ENCODE peak calls at places on chromosomes 7 and 10, in nine cellular contexts. M is AG04450, N is OCI-LY7, U is sigmoid colon, Y is lower leg skin, C is cardiac fibroblast, P is spleen, K is NB4, X is heart left ventricle. J is an unnamed sample.

GRCh38 chr10:104350146-104350635 is 3.4 kb upstream of the CFAP58 start:
- DNase-seq in K (peak; percentile 77), M (no peak), N (peak; percentile 83), Y (peak; percentile 31), X (no peak), P (no peak), C (peak; percentile 86), U (no peak), J (no peak)

GRCh38 chr7:141685285-141686035 is 16.5 kb downstream of the DENND11 start:
- DNase-seq in C (no peak), M (no peak), K (no peak), U (no peak), P (no peak), Y (no peak), X (no peak), N (no peak), J (no peak)

GRCh38 chr7:94781236-94781635 is 125.3 kb upstream of the SGCE start:
- DNase-seq in C (no peak), M (no peak), P (no peak), K (no peak), U (no peak), X (no peak), N (no peak), Y (no peak), J (no peak)

GRCh38 chr10:123879596-123880257 is 11.9 kb downstream of the CPXM2 start:
- DNase-seq in N (no peak), Y (no peak), X (no peak), M (no peak), K (no peak), U (no peak), C (no peak), P (no peak), J (no peak)

GRCh38 chr7:107803009-107803581 is at the start of gene SLC26A3:
- DNase-seq in U (no peak), K (no peak), P (no peak), M (no peak), X (no peak), N (no peak), C (no peak), Y (no peak), J (no peak)

GRCh38 chr10:6482737-6483362 is 97.2 kb downstream of the PRKCQ start:
- DNase-seq in X (no peak), Y (no peak), K (no peak), N (no peak), U (no peak), P (no peak), M (no peak), C (no peak), J (no peak)

GRCh38 chr10:130456616-130457015 is 320.4 kb downstream of the GLRX3 start:
- DNase-seq in X (no peak), U (no peak), C (no peak), K (no peak), P (no peak), Y (no peak), N (no peak), M (no peak), J (no peak)

GRCh38 chr10:92011560-92012214 is 88.1 kb downstream of the BTAF1 start:
- DNase-seq in C (peak; percentile 30), N (no peak), Y (no peak), K (peak; percentile 28), P (no peak), M (no peak), U (no peak), X (no peak), J (no peak)

GRCh38 chr7:142348100-142348499 is 90.2 kb upstream of the PRSS58 start:
- DNase-seq in X (no peak), P (no peak), Y (no peak), C (no peak), U (no peak), K (no peak), M (no peak), N (no peak), J (no peak)

GRCh38 chr7:4631664-4632171 is 50.4 kb upstream of the FOXK1 start:
- DNase-seq in N (no peak), M (peak; percentile 85), C (peak; percentile 96), K (peak; percentile 44), X (peak; percentile 79), P (peak; percentile 65), Y (peak; percentile 87), U (peak; percentile 96), J (peak; percentile 86)

DNA sequence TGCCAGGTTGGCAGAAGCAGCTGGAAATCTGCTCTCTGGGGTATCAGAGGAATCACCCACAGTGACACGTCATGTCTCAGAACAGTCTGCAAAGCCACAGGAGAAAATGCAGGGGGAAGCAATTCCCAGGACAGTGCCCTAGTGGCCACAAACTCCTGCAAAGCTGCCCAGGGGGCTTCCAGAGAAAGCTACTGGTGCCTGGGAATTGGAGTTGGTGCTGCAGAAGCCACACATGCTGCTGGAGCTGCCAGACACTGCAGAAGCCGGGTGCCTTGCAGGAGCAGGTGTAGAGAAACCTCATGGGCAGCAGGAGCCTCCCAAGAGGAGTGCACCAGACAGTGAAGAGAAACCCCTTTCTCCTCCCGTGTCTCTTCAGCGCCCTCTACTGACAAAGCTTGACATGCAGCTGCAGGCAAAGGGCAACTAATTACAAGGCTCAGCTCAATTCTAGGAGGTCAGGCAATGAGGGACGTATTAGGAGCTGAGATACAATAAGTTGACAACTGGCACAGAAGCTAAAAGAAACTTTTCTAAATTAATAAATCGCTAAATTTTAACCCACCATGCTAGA is 30.2 kb upstream of the NUB1 start:
- DNase-seq in U (no peak), M (no peak), N (peak; percentile 37), Y (no peak), C (no peak), P (no peak), K (peak; percentile 72), X (no peak), J (no peak)
- TF ChIP-seq CTCF in U (no peak), M (peak; percentile 11), N (peak; percentile 72), Y (no peak), C (peak; percentile 14), P (peak; percentile 40), K (peak; percentile 78), X (no peak), J (peak; percentile 39)

GRCh38 chr7:78388982-78389381 is 590.4 kb downstream of the PHTF2 start:
- DNase-seq in M (no peak), K (no peak), P (no peak), Y (no peak), U (no peak), X (no peak), N (no peak), C (no peak), J (no peak)

GRCh38 chr7:78383096-78383495 is 584.5 kb downstream of the PHTF2 start:
- DNase-seq in K (no peak), Y (no peak), X (no peak), N (no peak), C (no peak), P (no peak), M (no peak), U (no peak), J (no peak)

DNA sequence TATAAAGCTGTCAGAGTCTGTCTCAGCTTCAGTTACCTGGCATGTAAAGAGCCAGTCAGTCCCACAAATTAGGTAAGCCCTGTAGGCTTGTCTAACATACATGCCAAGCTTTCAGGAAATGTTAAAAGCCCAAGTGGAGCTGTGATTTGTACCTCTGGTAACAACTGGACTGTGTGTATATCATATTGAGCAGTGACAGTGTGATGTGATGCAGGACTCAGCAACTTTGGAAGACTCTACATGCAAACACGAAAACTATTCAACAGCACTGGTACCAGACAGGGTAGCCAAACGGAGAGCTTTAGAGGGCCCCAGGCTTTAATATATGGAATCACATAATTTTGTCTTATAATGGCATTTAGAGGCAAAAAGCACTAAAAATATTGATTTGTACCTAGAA is 587.9 kb downstream of the PHTF2 start:
- DNase-seq in N (no peak), C (no peak), X (no peak), Y (no peak), P (no peak), K (no peak), M (no peak), U (no peak), J (no peak)
- H3K4me3 ChIP-seq in N (no peak overlapping the region), C (no peak overlapping the region), X (no peak overlapping the region), Y (no peak overlapping the region), P (no peak overlapping the region), K (no peak overlapping the region), M (no peak overlapping the region), U (no peak overlapping the region), J (no peak overlapping the region)

DNA sequence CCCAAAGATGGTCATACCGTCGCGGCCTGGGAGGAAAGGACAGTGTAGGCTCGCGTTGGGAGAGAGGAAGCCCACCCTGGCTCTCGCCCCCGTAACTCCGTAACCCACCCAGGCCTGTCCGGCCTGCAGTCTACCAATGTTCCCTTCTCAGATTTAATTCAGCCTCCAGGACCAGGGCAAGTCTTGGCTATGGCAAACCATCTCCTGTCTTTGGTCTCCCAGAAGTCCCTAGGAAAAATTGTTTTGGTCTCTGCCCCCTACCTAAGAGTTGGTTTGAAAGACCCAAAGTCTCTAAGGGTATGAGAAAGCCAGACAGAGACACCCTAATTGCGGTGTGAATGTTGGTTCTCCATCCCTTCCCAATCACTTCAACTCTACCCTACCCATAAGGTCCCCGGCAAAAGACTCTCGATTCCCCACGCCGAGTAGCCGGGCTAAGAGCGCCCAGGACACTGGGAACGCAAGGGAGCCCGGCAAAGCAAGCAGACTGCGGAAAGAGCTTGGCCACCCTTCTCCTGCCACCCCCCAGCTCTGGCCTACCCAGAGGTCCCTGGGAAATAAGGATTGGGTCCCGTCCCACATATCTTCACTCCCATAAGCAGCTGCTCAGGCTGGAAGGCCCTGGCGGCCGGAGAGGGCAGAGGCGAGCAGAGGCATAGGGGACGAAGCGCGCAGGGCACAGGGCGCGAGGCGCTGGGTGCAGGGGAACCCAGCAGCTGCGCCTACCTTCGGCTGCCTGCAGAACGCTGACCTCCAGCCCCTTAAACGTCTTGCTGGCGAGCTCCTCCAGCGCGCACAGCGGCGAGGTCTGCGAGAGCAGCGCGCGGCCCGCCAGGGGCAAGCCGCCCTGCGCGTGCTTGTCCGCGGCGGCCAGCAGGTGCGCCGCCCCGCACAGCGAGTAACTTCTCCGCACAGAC is 1.2 kb downstream of the LBX1 start:
- DNase-seq in Y (no peak), X (no peak), M (no peak), C (no peak), U (no peak), P (no peak), K (no peak), N (no peak), J (no peak)
- TF ChIP-seq CTCF in Y (no peak), X (no peak), M (no peak), C (peak; percentile 9), U (no peak), P (no peak), K (no peak), N (no peak), J (no peak)

GRCh38 chr7:26191233-26191973 is 9.1 kb downstream of the HNRNPA2B1 start:
- DNase-seq in N (no peak), C (no peak), Y (no peak), K (no peak), X (no peak), M (no peak), P (no peak), U (no peak), J (no peak)

GRCh38 chr7:26191974-26192479 is 8.5 kb downstream of the HNRNPA2B1 start:
- DNase-seq in C (no peak), Y (no peak), X (no peak), U (no peak), M (no peak), N (no peak), P (no peak), K (no peak), J (no peak)

GRCh38 chr7:26193432-26194206 is 6.9 kb downstream of the HNRNPA2B1 start:
- DNase-seq in Y (no peak), M (no peak), N (no peak), X (no peak), P (no peak), U (no peak), K (no peak), C (no peak), J (no peak)

GRCh38 chr7:26190417-26190869 is 10.1 kb downstream of the HNRNPA2B1 start:
- DNase-seq in M (no peak), K (no peak), Y (no peak), N (no peak), P (no peak), C (no peak), U (no peak), X (no peak), J (no peak)

GRCh38 chr7:26192485-26193087 is 8.0 kb downstream of the HNRNPA2B1 start:
- DNase-seq in N (no peak), U (no peak), K (peak; percentile 57), Y (no peak), M (no peak), P (no peak), C (no peak), X (no peak), J (no peak)
- H3K4me3 ChIP-seq in N (no peak overlapping the region), U (no peak overlapping the region), K (peak overlapping the region; percentile 39), Y (no peak overlapping the region), M (no peak overlapping the region), P (no peak overlapping the region), C (no peak overlapping the region), X (peak overlapping the region; percentile 3), J (no peak overlapping the region)

J was measured in retinal pigment epithelial cell.